ENCODE peak calls at places on chromosome X, in four cellular contexts. F, Q, A and M are unnamed samples.

GRCh38 chrX:38220936-38221386 is 290 bp upstream of the SRPX start:
- DNase-seq in F (no peak), Q (no peak), A (peak), M (no peak)

GRCh38 chrX:40318076-40318475 is 220.3 kb upstream of the BCOR start:
- DNase-seq in Q (no peak), F (no peak), A (no peak), M (no peak)

GRCh38 chrX:71998836-71999509 is 88.3 kb downstream of the NHSL2 start:
- DNase-seq in A (no peak), Q (no peak), F (no peak), M (peak)

GRCh38 chrX:120791013-120791643 is 84.5 kb downstream of the CT47B1 start:
- DNase-seq in A (peak), Q (no peak), F (no peak), M (no peak)

GRCh38 chrX:31038585-31039326 is 33.1 kb downstream of the FTHL17 start:
- DNase-seq in Q (no peak), F (no peak), A (no peak), M (no peak)

GRCh38 chrX:110852180-110852579 is 56.6 kb upstream of the CHRDL1 start:
- DNase-seq in Q (no peak), A (no peak), F (peak), M (no peak)

GRCh38 chrX:48945517-48946348 is 11.7 kb downstream of the OTUD5 start:
- DNase-seq in A (peak), F (no peak), Q (no peak), M (peak)

GRCh38 chrX:23505531-23506303 is 161.6 kb upstream of the PRDX4 start:
- DNase-seq in A (no peak), Q (no peak), F (no peak), M (no peak)

GRCh38 chrX:120463241-120463640 is 5.9 kb downstream of the LAMP2 start:
- DNase-seq in A (no peak), F (peak), Q (no peak), M (no peak)

GRCh38 chrX:21153503-21153902 is 220.7 kb upstream of the CNKSR2 start:
- DNase-seq in A (no peak), Q (no peak), F (no peak), M (no peak)

GRCh38 chrX:53320543-53321215 is 39.3 kb upstream of the IQSEC2 start:
- DNase-seq in F (no peak), Q (no peak), A (peak), M (no peak)

GRCh38 chrX:143115466-143115865 is 89.7 kb downstream of the SPANXN4 start:
- DNase-seq in A (no peak), F (no peak), Q (no peak), M (no peak)

GRCh38 chrX:45421806-45422205 is 221.1 kb upstream of the DIPK2B start:
- DNase-seq in F (no peak), A (no peak), Q (no peak), M (no peak)

GRCh38 chrX:15202458-15203177 is 67.3 kb downstream of the ASB9 start:
- DNase-seq in F (no peak), Q (no peak), A (no peak), M (no peak)

GRCh38 chrX:123648028-123648810 is 84.6 kb downstream of the THOC2 start:
- DNase-seq in F (no peak), Q (no peak), A (no peak), M (peak)

GRCh38 chrX:10988653-10989052 is 122.5 kb upstream of the HCCS start:
- DNase-seq in Q (no peak), F (no peak), A (no peak), M (no peak)

GRCh38 chrX:102155806-102156179 is at the start of gene BEX5:
- DNase-seq in A (peak), Q (peak), F (peak), M (peak)

GRCh38 chrX:53831662-53832635 is 145.4 kb upstream of the HUWE1 start:
- DNase-seq in F (no peak), A (no peak), Q (peak), M (peak)

GRCh38 chrX:76550016-76550415 is 122.5 kb downstream of the MAGEE1 start:
- DNase-seq in A (no peak), Q (no peak), F (no peak), M (no peak)

GRCh38 chrX:152907084-152907651 is 9.3 kb downstream of the ZNF185 start:
- DNase-seq in F (no peak), Q (no peak), A (no peak), M (no peak)

GRCh38 chrX:37905436-37906147 is 58.2 kb upstream of the DYNLT3 start:
- DNase-seq in A (no peak), Q (peak), F (no peak), M (peak)

GRCh38 chrX:94854251-94854650 is 1180.2 kb downstream of the FAM133A start:
- DNase-seq in A (no peak), Q (no peak), F (no peak), M (no peak)

GRCh38 chrX:21843179-21843578 is 3.8 kb downstream of the MBTPS2 start:
- DNase-seq in Q (no peak), F (no peak), A (no peak), M (no peak)

GRCh38 chrX:9859711-9860555 is 73.7 kb downstream of the SHROOM2 start:
- DNase-seq in F (no peak), Q (no peak), A (no peak), M (no peak)

GRCh38 chrX:69066021-69066757 is 99.1 kb downstream of the PJA1 start:
- DNase-seq in F (no peak), A (no peak), Q (no peak), M (no peak)

GRCh38 chrX:153502131-153502530 is 7.4 kb downstream of the BGN start:
- DNase-seq in A (no peak), Q (no peak), F (no peak), M (no peak)